ENCODE peak calls at places on chromosomes 11 and 22, in six cellular contexts. One of them, this sample, is unnamed.
A peak's percentile ranks its signal among the peaks of the same experiment; 100 is the strongest.

GRCh38 chr11:44065161-44065571 is 904 bp upstream of the ACCS start:
- DNase-seq in heart right ventricle: no peak
- DNase-seq in hepatocyte: no peak
- DNase-seq in astrocyte: no peak
- DNase-seq in ovary: no peak
- DNase-seq in kidney: no peak
- DNase-seq in this sample: no peak

GRCh38 chr11:127345819-127346459 is 345.4 kb upstream of the KIRREL3 start:
- DNase-seq in heart right ventricle: peak; percentile 14
- DNase-seq in astrocyte: peak; percentile 3
- DNase-seq in kidney: no peak
- DNase-seq in hepatocyte: peak; percentile 64
- DNase-seq in ovary: no peak
- DNase-seq in this sample: peak; percentile 13

GRCh38 chr11:45146072-45147016 is at the start of gene PRDM11:
- DNase-seq in hepatocyte: peak; percentile 87
- DNase-seq in heart right ventricle: no peak
- DNase-seq in kidney: peak; percentile 91
- DNase-seq in ovary: peak; percentile 75
- DNase-seq in astrocyte: peak; percentile 52
- DNase-seq in this sample: peak; percentile 51

GRCh38 chr22:44543362-44543761 is 45.3 kb upstream of the RTL6 start:
- DNase-seq in astrocyte: no peak
- DNase-seq in heart right ventricle: no peak
- DNase-seq in ovary: no peak
- DNase-seq in kidney: no peak
- DNase-seq in hepatocyte: no peak
- DNase-seq in this sample: no peak

GRCh38 chr11:105073486-105074200 is 28.5 kb upstream of the CARD16 start:
- DNase-seq in ovary: no peak
- DNase-seq in kidney: no peak
- DNase-seq in hepatocyte: no peak
- DNase-seq in astrocyte: no peak
- DNase-seq in heart right ventricle: no peak
- DNase-seq in this sample: peak; percentile 33

GRCh38 chr11:30015725-30016449 is 943 bp downstream of the KCNA4 start:
- DNase-seq in astrocyte: no peak
- DNase-seq in hepatocyte: no peak
- DNase-seq in heart right ventricle: no peak
- DNase-seq in kidney: peak; percentile 69
- DNase-seq in ovary: no peak
- DNase-seq in this sample: no peak

GRCh38 chr11:71086687-71087258 is 165.6 kb downstream of the SHANK2 start:
- DNase-seq in heart right ventricle: no peak
- DNase-seq in kidney: peak; percentile 37
- DNase-seq in ovary: no peak
- DNase-seq in hepatocyte: peak; percentile 73
- DNase-seq in astrocyte: no peak
- DNase-seq in this sample: peak; percentile 7

GRCh38 chr11:95364324-95365295 is 133.6 kb upstream of the SESN3 start:
- DNase-seq in heart right ventricle: no peak
- DNase-seq in ovary: no peak
- DNase-seq in kidney: no peak
- DNase-seq in hepatocyte: peak; percentile 30
- DNase-seq in astrocyte: peak; percentile 54
- DNase-seq in this sample: peak; percentile 89

GRCh38 chr11:2215230-2215560 is 43.6 kb upstream of the TH start:
- DNase-seq in kidney: no peak
- DNase-seq in hepatocyte: no peak
- DNase-seq in astrocyte: no peak
- DNase-seq in heart right ventricle: no peak
- DNase-seq in ovary: no peak
- DNase-seq in this sample: no peak

GRCh38 chr22:30308096-30308495 is 18.6 kb downstream of the TBC1D10A start:
- DNase-seq in kidney: no peak
- DNase-seq in heart right ventricle: no peak
- DNase-seq in hepatocyte: no peak
- DNase-seq in astrocyte: no peak
- DNase-seq in ovary: no peak
- DNase-seq in this sample: no peak

GRCh38 chr22:30307026-30307574 is 17.8 kb upstream of the CASTOR1 start:
- DNase-seq in heart right ventricle: no peak
- DNase-seq in astrocyte: no peak
- DNase-seq in hepatocyte: no peak
- DNase-seq in kidney: no peak
- DNase-seq in ovary: no peak
- DNase-seq in this sample: no peak

GRCh38 chr22:30309981-30310672 is 16.6 kb downstream of the TBC1D10A start:
- DNase-seq in astrocyte: peak; percentile 57
- DNase-seq in hepatocyte: peak; percentile 68
- DNase-seq in ovary: no peak
- DNase-seq in kidney: no peak
- DNase-seq in heart right ventricle: no peak
- DNase-seq in this sample: peak; percentile 85

GRCh38 chr22:30306629-30307016 is 17.3 kb upstream of the CASTOR1 start:
- DNase-seq in hepatocyte: no peak
- DNase-seq in astrocyte: no peak
- DNase-seq in kidney: no peak
- DNase-seq in ovary: no peak
- DNase-seq in heart right ventricle: no peak
- DNase-seq in this sample: no peak

GRCh38 chr22:30308518-30309230 is 18.1 kb downstream of the TBC1D10A start:
- DNase-seq in hepatocyte: no peak
- DNase-seq in heart right ventricle: no peak
- DNase-seq in ovary: no peak
- DNase-seq in astrocyte: peak; percentile 78
- DNase-seq in kidney: no peak
- DNase-seq in this sample: peak; percentile 62
- H3K4me3 ChIP-seq in hepatocyte: no peak overlapping the region
- H3K4me3 ChIP-seq in heart right ventricle: no peak overlapping the region
- H3K4me3 ChIP-seq in ovary: no peak overlapping the region
- H3K4me3 ChIP-seq in astrocyte: no peak overlapping the region
- H3K4me3 ChIP-seq in kidney: no peak overlapping the region
- H3K4me3 ChIP-seq in this sample: no peak overlapping the region

GRCh38 chr11:65932558-65932919 is 12.7 kb upstream of the TSGA10IP start:
- DNase-seq in astrocyte: no peak
- DNase-seq in ovary: no peak
- DNase-seq in hepatocyte: no peak
- DNase-seq in heart right ventricle: no peak
- DNase-seq in kidney: no peak
- DNase-seq in this sample: no peak
- TF ChIP-seq CTCF in astrocyte: no peak
- TF ChIP-seq CTCF in ovary: no peak
- TF ChIP-seq CTCF in hepatocyte: no peak
- TF ChIP-seq CTCF in heart right ventricle: no peak
- TF ChIP-seq CTCF in kidney: no peak
- TF ChIP-seq CTCF in this sample: no peak

GRCh38 chr22:31340360-31340759 is 5.8 kb downstream of the PATZ1 start:
- DNase-seq in hepatocyte: peak; percentile 25
- DNase-seq in ovary: no peak
- DNase-seq in kidney: no peak
- DNase-seq in astrocyte: no peak
- DNase-seq in heart right ventricle: no peak
- DNase-seq in this sample: no peak

GRCh38 chr22:31334329-31334728 is 11.8 kb downstream of the PATZ1 start:
- DNase-seq in astrocyte: no peak
- DNase-seq in hepatocyte: no peak
- DNase-seq in ovary: no peak
- DNase-seq in heart right ventricle: no peak
- DNase-seq in kidney: no peak
- DNase-seq in this sample: no peak

GRCh38 chr22:31333648-31334047 is 12.5 kb downstream of the PATZ1 start:
- DNase-seq in heart right ventricle: no peak
- DNase-seq in astrocyte: no peak
- DNase-seq in hepatocyte: no peak
- DNase-seq in kidney: no peak
- DNase-seq in ovary: no peak
- DNase-seq in this sample: no peak

GRCh38 chr22:31339148-31339832 is 6.9 kb downstream of the PATZ1 start:
- DNase-seq in hepatocyte: peak; percentile 37
- DNase-seq in astrocyte: no peak
- DNase-seq in heart right ventricle: no peak
- DNase-seq in ovary: no peak
- DNase-seq in kidney: no peak
- DNase-seq in this sample: no peak

GRCh38 chr22:31337178-31337577 is 9.0 kb downstream of the PATZ1 start:
- DNase-seq in ovary: no peak
- DNase-seq in kidney: peak; percentile 83
- DNase-seq in heart right ventricle: no peak
- DNase-seq in astrocyte: no peak
- DNase-seq in hepatocyte: peak; percentile 65
- DNase-seq in this sample: peak; percentile 75
- H3K36me3 ChIP-seq in ovary: no peaks in the 10 kb centered on the region
- H3K36me3 ChIP-seq in kidney: peaks cover 48% of the 10 kb centered on the region
- H3K36me3 ChIP-seq in heart right ventricle: peaks cover 96% of the 10 kb centered on the region
- H3K36me3 ChIP-seq in astrocyte: peaks cover 9% of the 10 kb centered on the region
- H3K36me3 ChIP-seq in hepatocyte: no peaks in the 10 kb centered on the region
- H3K36me3 ChIP-seq in this sample: peaks cover 6% of the 10 kb centered on the region

GRCh38 chr11:74672956-74673895 is 58.0 kb downstream of the CHRDL2 start:
- DNase-seq in heart right ventricle: peak; percentile 83
- DNase-seq in astrocyte: peak; percentile 98
- DNase-seq in kidney: peak; percentile 85
- DNase-seq in ovary: peak; percentile 92
- DNase-seq in hepatocyte: peak; percentile 77
- DNase-seq in this sample: peak; percentile 73
- H3K4me3 ChIP-seq in heart right ventricle: no peak overlapping the region
- H3K4me3 ChIP-seq in astrocyte: no peak overlapping the region
- H3K4me3 ChIP-seq in kidney: no peak overlapping the region
- H3K4me3 ChIP-seq in ovary: no peak overlapping the region
- H3K4me3 ChIP-seq in hepatocyte: no peak overlapping the region
- H3K4me3 ChIP-seq in this sample: no peak overlapping the region